ENCODE peak calls at places on chromosomes 12 and 14, in five cellular contexts. I is IMR-90, G is H1, X is ovary, B is right lobe of liver. Q is an unnamed sample.

GRCh38 chr12:119988788-119989618 is at the start of gene BICDL1:
- DNase-seq in I (peak), G (peak), X (peak), B (peak), Q (peak)

GRCh38 chr14:88164906-88165534 is 158.0 kb downstream of the KCNK10 start:
- DNase-seq in I (no peak), G (no peak), X (no peak), B (no peak), Q (no peak)

GRCh38 chr14:87483651-87484260 is 509.2 kb downstream of the GALC start:
- DNase-seq in I (peak), G (no peak), X (no peak), B (no peak), Q (no peak)

GRCh38 chr14:103894034-103894722 is 34.1 kb upstream of the TDRD9 start:
- DNase-seq in I (no peak), G (no peak), X (no peak), B (peak), Q (no peak)

GRCh38 chr12:89486231-89486630 is 38.4 kb downstream of the GALNT4 start:
- DNase-seq in I (no peak), G (no peak), X (no peak), B (no peak), Q (no peak)

GRCh38 chr12:1812650-1813302 is 7.6 kb upstream of the LRTM2 start:
- DNase-seq in I (peak), G (no peak), X (no peak), B (no peak), Q (no peak)

GRCh38 chr12:131803995-131804521 is 24.1 kb upstream of the MMP17 start:
- DNase-seq in I (peak), G (no peak), X (no peak), B (no peak), Q (peak)

GRCh38 chr12:85632390-85632789 is 203.8 kb downstream of the RASSF9 start:
- DNase-seq in I (peak), G (no peak), X (no peak), B (no peak), Q (no peak)

GRCh38 chr12:47817272-47818006 is 2.3 kb downstream of the HDAC7 start:
- DNase-seq in I (no peak), G (no peak), X (no peak), B (no peak), Q (no peak)

GRCh38 chr12:68297929-68298328 is 34.2 kb downstream of the MDM1 start:
- DNase-seq in I (no peak), G (no peak), X (no peak), B (no peak), Q (no peak)

GRCh38 chr14:74080820-74081460 is 3.3 kb downstream of the ALDH6A1 start:
- DNase-seq in I (no peak), G (no peak), X (no peak), B (no peak), Q (no peak)

GRCh38 chr12:72330291-72330690 is 58.1 kb downstream of the TRHDE start:
- DNase-seq in I (peak), G (no peak), X (peak), B (no peak), Q (no peak)

GRCh38 chr14:26729851-26730250 is 132.0 kb upstream of the NOVA1 start:
- DNase-seq in I (no peak), G (no peak), X (no peak), B (no peak), Q (no peak)

GRCh38 chr12:72465940-72466630 is 193.9 kb downstream of the TRHDE start:
- DNase-seq in I (no peak), G (no peak), X (no peak), B (no peak), Q (no peak)

GRCh38 chr14:99708449-99708848 is 24.4 kb downstream of the CYP46A1 start:
- DNase-seq in I (no peak), G (no peak), X (no peak), B (no peak), Q (no peak)

GRCh38 chr14:94685681-94686485 is 73.7 kb downstream of the SERPINA3 start:
- DNase-seq in I (no peak), G (no peak), X (no peak), B (no peak), Q (no peak)

GRCh38 chr12:122423258-122424165 is 1.0 kb upstream of the CLIP1 start:
- DNase-seq in I (peak), G (peak), X (no peak), B (peak), Q (peak)

GRCh38 chr12:52243774-52244614 is 11.0 kb downstream of the KRT7 start:
- DNase-seq in I (peak), G (no peak), X (peak), B (peak), Q (peak)

GRCh38 chr12:22803725-22804124 is 178.8 kb downstream of the ETNK1 start:
- DNase-seq in I (no peak), G (peak), X (no peak), B (no peak), Q (no peak)

GRCh38 chr12:69569236-69569635 is 16.0 kb upstream of the CCT2 start:
- DNase-seq in I (peak), G (no peak), X (no peak), B (no peak), Q (no peak)

GRCh38 chr12:129830796-129831195 is 73.0 kb downstream of the TMEM132D start:
- DNase-seq in I (no peak), G (no peak), X (no peak), B (no peak), Q (no peak)

GRCh38 chr14:53190938-53191337 is 37.8 kb upstream of the DDHD1 start:
- DNase-seq in I (peak), G (no peak), X (no peak), B (no peak), Q (no peak)

GRCh38 chr12:44694027-44694426 is 182.1 kb downstream of the NELL2 start:
- DNase-seq in I (no peak), G (no peak), X (no peak), B (no peak), Q (no peak)

GRCh38 chr12:90653051-90653450 is 301.9 kb downstream of the CCER1 start:
- DNase-seq in I (peak), G (no peak), X (no peak), B (no peak), Q (no peak)

GRCh38 chr12:76706099-76706498 is 57.8 kb upstream of the ZDHHC17 start:
- DNase-seq in I (peak), G (no peak), X (no peak), B (no peak), Q (no peak)

GRCh38 chr12:9001233-9001632 is 11.9 kb downstream of the KLRG1 start:
- DNase-seq in I (no peak), G (no peak), X (peak), B (no peak), Q (no peak)

GRCh38 chr12:107669946-107670345 is 15.7 kb upstream of the PWP1 start:
- DNase-seq in I (no peak), G (no peak), X (no peak), B (no peak), Q (no peak)

GRCh38 chr12:113253532-113254285 is 32.4 kb downstream of the TPCN1 start:
- DNase-seq in I (no peak), G (no peak), X (no peak), B (no peak), Q (no peak)

GRCh38 chr12:27163048-27163715 is 80.8 kb upstream of the C12orf71 start:
- DNase-seq in I (peak), G (no peak), X (no peak), B (no peak), Q (no peak)

GRCh38 chr12:47079365-47079893 is at the start of gene PCED1B:
- DNase-seq in I (peak), G (peak), X (peak), B (peak), Q (peak)

DNA sequence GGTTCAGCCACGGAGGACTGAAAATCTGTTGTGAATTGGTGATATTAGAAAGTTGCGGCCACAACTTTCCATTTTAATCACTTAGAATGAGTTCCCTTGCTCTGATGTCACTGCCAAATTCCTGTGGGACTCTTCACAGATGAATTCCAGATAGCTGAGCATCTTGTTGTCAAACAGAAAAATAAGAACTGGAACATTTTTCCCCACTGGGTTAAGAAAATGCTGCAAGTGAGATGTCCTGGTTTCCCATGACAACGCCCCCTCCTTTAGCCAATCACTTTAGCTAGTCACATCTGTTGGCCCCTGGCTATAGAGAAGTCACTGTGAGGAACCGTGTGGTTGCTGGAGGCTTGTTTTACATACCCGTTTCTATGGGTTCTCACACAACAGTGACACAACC is 135.9 kb downstream of the KTN1 start:
- DNase-seq in I (peak), G (no peak), X (no peak), B (no peak), Q (no peak)
- H3K4me3 ChIP-seq in I (no peak), G (no peak), X (no peak), B (no peak), Q (no peak)

DNA sequence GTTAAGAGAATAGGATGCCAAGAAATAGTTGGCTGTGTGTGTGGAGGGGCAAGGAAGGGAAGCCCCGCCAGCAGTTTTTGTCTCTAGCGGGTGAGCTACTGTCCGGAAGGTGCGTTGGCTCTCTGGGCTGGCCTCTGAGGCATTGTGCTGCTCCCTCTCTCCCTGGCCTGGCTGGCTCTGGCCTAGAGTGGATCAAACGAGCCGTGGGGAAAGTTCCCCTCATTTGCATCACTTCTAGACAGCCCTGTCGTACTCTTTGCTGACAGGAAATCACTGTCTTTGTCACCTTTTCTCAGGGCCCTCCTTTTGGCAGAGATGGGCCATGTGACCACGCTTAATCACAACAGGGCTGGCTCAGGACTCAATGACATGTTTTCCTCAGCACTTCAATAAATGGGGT is 236.1 kb upstream of the NPAS3 start:
- DNase-seq in I (no peak), G (no peak), X (peak), B (peak), Q (peak)
- H3K27ac ChIP-seq in I (no peak), G (no peak), X (peak), B (peak), Q (peak)

DNA sequence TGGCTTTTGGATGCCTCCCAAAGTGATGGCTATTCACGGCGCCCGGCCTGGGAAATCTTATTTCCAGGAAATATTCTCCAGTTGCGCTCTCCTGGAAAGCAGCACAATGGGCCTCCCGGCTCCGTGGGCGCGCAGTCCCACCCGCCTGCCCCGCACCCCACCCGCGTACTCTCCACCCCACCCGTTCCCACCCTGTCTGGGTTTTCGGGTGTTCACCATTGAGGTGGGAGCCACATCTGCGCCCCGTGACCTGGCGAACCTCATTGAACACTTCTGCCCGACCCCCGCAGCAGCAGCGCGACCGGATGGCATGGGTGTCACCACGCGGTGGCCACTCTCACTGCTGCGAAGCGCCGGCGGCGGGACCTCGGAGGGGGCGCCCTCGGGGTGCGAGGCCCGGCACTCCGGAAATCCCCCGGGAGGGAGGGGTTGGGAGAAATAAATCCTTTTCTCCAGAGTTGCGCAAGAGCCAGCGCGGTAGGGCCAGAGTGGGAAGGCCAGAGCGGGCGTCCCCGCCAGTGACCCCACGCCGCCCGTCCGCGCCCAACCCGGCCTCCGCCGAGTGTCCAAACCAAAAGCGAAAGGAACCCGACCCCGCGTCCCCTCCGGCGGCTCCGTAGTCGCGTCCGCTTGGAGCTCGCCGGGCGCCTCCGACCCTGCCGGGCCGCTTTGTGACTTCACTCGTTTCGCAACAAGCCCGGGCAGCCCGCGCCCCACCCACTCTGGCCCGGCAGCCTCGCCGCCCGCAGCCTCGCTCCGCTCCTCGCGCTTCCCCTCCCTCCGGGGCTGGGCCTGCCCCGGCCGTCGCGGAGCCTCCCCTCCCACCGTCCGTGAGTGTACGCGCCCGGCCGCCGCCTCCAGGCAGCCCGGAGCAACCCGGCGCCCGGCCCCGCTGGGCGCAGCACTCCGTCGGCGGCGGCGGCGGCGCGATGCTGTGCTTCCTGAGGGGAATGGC is at the start of gene DRAM1:
- DNase-seq in I (peak), G (peak), X (peak), B (peak), Q (peak)
- TF ChIP-seq POLR2A in I (peak), G (peak), X (peak), B (peak), Q (peak)

DNA sequence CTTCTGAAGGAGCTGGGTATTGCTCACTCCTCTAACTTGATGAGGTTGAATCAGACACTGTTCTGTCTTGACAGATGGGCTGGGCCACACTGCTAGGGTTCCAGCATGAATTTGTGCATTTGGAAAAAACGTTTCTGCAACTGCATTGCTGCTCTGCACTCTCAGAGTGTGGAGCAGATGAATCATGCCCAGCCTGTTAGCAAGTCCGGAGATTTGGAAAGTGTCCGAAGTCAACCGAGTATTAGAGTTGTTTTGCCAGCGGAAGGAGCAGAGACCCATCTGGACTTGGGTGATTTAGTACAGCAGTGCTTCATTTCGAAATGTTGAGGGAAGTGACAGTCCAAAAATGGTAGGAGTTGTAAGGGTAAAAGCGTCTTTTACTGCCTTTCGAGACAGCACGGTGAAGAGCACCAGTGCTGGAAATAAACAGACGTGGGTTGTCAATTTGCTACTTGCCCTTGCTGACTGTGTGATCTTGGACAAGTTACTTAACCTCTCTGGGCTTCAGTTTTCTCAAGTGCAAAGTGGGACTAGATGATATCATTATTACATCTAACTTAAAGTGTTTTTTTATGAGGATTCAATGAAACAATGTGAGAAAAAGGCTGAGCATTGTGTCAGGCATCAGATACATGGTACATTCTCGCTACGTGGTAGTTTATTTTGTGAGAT is 139.5 kb downstream of the CHST11 start:
- DNase-seq in I (peak), G (no peak), X (no peak), B (no peak), Q (peak)
- H3K4me3 ChIP-seq in I (no peak), G (no peak), X (no peak), B (no peak), Q (no peak)

DNA sequence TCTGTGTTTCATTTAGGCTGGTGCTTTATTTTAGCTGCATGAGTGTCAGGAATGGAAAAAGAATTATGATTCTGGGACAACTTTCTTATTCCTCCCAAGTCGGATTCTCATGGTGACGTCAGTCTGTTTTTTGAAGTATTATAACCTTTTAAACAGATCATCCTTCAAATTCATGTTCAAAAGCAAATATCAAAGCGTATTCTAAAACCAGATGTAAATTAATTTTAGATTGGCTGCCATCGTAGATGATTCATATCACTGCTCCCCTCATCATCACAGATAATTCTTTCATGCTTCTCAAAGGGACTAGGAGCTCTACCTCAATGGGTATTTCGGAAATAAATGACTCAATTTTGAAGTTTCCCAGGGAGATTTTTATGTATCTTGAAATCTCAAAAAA is 15.1 kb downstream of the FNTB start:
- DNase-seq in I (no peak), G (no peak), X (no peak), B (no peak), Q (no peak)
- H3K27ac ChIP-seq in I (no peak), G (no peak), X (no peak), B (no peak), Q (no peak)

DNA sequence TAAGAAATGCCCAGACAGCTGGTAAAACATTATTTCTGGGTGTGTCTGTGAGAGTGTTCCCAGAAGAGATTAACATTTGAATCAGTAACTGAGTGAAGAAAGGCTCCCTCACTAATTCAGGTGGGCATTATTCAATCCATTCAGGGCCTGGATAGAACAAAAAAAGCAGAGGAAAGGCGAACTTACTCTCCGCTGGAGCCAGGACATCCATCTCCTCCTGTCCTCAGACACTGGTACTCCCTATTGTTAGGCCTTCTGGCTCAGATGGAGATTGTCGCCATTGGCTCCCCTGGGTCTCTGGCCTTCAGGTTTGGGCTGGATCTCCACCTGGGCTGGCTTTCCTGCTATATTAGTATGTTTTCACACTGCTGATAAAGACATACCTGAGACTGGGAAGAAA is 170.8 kb upstream of the TMPO start:
- DNase-seq in I (no peak), G (no peak), X (no peak), B (no peak), Q (no peak)
- TF ChIP-seq POLR2A in I (no peak), G (no peak), X (no peak), B (no peak), Q (no peak)

GRCh38 chr12:50110127-50110761 is 1.8 kb upstream of the COX14 start:
- DNase-seq in I (no peak), G (peak), X (peak), B (peak), Q (peak)
- H3K4me3 ChIP-seq in I (no peak), G (no peak), X (no peak), B (peak), Q (no peak)